ENCODE peak calls at places on chromosomes 12 and 14, in eight cellular contexts. W is thoracic aorta, P is suprapubic skin, V is left lung, N is cardiac fibroblast, T is fibroblast of lung, D is AG10803, M is GM12865. K is an unnamed sample.

GRCh38 chr12:55972045-55972843 is 1.6 kb upstream of the RAB5B start:
- DNase-seq in W (no peak), P (no peak), V (no peak), N (peak), T (peak), D (peak), M (no peak), K (no peak)

GRCh38 chr12:11747969-11748368 is 98.5 kb downstream of the ETV6 start:
- DNase-seq in W (no peak), P (no peak), V (no peak), N (no peak), T (no peak), D (no peak), M (no peak), K (no peak)

GRCh38 chr12:89353823-89354629 is 1.7 kb upstream of the DUSP6 start:
- DNase-seq in W (no peak), P (peak), V (peak), N (peak), T (peak), D (peak), M (peak), K (no peak)

GRCh38 chr12:88753074-88753473 is 172.8 kb upstream of the KITLG start:
- DNase-seq in W (no peak), P (no peak), V (no peak), N (peak), T (peak), D (peak), M (no peak), K (no peak)

GRCh38 chr14:99422220-99423010 is 58.2 kb downstream of the SETD3 start:
- DNase-seq in W (no peak), P (no peak), V (no peak), N (no peak), T (no peak), D (no peak), M (no peak), K (no peak)

GRCh38 chr12:112309797-112310196 is 72.4 kb downstream of the HECTD4 start:
- DNase-seq in W (no peak), P (no peak), V (no peak), N (peak), T (peak), D (no peak), M (peak), K (no peak)

GRCh38 chr12:59780605-59781135 is 184.8 kb downstream of the SLC16A7 start:
- DNase-seq in W (no peak), P (no peak), V (no peak), N (peak), T (peak), D (peak), M (peak), K (no peak)

GRCh38 chr14:56422703-56423213 is 156.8 kb upstream of the TMEM260 start:
- DNase-seq in W (peak), P (no peak), V (no peak), N (peak), T (peak), D (peak), M (peak), K (no peak)

GRCh38 chr12:11071414-11071813 is 9.3 kb upstream of the TAS2R46 start:
- DNase-seq in W (no peak), P (no peak), V (no peak), N (no peak), T (no peak), D (no peak), M (no peak), K (no peak)

GRCh38 chr14:56170877-56171422 is 52.7 kb downstream of the PELI2 start:
- DNase-seq in W (no peak), P (no peak), V (no peak), N (no peak), T (no peak), D (no peak), M (no peak), K (no peak)

GRCh38 chr14:91374897-91375747 is 42.5 kb downstream of the CCDC88C start:
- DNase-seq in W (no peak), P (no peak), V (no peak), N (no peak), T (no peak), D (no peak), M (no peak), K (no peak)

DNA sequence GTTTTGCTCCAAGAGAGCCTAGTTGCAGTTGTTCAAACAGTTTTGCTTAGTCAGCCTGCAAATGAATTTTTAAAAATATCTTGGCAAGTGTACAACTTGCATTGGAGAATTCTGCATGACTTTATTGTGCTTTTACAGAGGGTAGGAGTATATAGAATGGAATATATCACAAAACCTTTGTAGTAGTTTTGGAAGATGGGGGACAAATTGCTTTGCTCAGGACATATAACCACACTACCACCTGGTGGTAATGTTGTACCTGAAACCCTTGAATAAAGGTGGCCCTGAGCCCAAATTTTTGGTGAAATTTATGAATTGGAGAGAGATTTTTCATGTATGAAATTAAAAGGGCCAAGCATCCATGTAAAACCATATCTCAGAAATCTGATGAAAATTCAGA is 645.2 kb downstream of the MED13L start:
- DNase-seq in W (no peak), P (no peak), V (no peak), N (peak), T (no peak), D (peak), M (peak), K (no peak)
- TF ChIP-seq CTCF in W (no peak), P (no peak), V (no peak), N (peak), T (no peak), D (peak), M (no peak), K (peak)

DNA sequence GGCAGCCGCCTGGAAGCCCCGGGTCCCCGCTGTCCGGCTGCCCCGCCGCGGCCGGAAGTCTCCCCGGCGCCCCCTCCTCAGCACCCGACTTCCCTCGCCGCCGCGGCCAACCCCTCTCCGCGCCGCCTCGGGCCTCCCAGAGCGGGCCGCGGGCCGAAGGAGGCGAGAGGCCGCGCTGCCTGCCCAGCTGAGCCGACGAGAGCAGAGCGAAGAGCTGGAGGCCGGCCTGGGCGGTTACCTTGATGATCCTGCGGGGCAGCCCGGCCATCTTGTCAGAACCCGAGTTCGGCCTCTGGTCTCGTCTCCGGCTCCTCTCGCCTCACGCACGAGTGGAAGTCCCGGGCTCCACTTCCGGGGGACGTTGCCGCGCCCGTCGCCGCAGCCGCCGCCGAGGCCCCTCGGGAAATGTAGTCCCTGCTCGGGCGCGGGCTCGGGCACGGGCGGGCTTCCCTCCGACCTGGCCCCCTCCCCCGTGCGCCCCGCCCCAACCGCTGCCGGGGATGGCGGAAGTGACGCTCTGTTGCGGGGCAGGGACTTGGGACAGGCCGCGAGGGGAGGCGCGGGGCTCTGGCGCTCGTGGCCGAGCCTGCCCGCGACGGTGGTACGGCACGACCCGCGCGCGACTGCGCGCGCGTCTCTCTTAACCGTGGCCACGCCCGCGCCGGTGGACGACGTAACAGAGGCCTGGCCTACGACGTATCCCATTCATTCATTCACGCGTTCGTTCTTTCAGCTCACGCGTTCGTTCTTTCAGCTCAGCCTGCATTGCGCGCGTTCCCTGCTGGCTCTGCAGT is at the start of gene UBE2N:
- DNase-seq in W (peak), P (peak), V (peak), N (peak), T (peak), D (peak), M (peak), K (peak)
- TF ChIP-seq CTCF in W (no peak), P (no peak), V (no peak), N (no peak), T (no peak), D (no peak), M (no peak), K (no peak)

DNA sequence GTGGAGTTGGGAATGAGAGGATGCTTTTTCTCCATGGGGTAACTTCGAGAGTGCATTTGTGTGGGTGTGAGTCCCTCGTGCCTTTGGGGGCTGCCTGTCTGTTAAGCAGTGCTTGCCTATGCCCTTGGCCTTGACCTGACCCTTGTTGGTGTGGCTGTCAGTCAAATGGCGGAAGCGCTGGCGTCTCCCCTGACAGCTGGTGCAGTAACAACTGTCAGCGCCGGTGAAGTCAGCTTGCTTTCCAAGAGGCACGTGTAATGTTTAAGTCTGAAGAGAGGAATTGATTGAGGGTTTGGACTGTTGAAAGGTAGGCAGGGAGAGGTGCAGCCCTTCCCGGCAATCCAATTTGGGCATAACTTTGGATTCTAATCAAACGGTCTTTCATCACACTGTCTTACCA is 211.3 kb downstream of the AACS start:
- DNase-seq in W (no peak), P (no peak), V (no peak), N (no peak), T (no peak), D (no peak), M (no peak), K (no peak)
- TF ChIP-seq CTCF in W (no peak), P (no peak), V (no peak), N (no peak), T (no peak), D (no peak), M (no peak), K (no peak)

DNA sequence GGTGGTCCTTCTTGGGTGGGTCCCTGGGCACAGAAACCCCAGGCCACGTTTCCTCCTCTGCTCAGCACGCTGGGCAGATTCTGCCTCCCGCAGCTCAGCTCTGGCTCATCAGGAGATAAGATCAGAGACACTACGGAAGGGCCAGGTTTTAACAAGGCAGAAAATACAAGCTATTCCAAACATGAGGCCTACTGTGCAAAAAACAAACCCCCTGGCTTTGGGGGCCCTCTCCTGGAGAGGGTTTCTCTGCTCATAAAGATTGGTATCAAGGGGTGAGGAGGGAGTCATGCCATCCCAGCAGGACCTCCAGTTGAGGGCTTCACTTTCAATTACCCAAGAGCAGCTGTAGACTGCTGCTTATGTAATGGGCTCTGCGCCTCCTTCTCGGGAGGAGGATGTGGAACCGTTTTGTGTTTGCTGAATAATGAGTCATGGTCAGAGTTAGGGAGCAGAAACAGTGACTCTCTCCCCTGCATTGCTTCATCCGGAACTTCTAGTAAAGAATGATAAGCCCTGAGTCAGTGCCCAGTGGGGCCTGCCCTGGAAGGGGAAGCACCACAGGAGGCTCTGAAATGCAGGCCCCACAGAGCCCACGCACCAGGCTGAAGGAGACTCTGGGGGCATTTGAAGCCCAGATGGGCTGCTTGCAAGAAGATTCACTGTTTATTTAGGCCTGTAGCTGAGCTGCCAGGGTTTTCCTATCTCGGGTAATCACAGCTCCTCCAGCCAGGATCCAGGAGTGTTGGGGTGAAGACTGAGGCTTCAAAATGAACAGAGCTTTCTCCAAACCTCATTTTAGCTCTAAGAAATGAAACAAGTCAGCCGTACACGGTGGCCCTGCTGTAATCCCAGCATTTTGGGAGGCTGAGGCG is 79.3 kb downstream of the SSPN start:
- DNase-seq in W (peak), P (peak), V (peak), N (peak), T (peak), D (peak), M (peak), K (no peak)
- TF ChIP-seq CTCF in W (no peak), P (no peak), V (no peak), N (peak), T (no peak), D (peak), M (no peak), K (peak)

GRCh38 chr12:46402861-46403731 is 30.5 kb upstream of the SLC38A2 start:
- DNase-seq in W (no peak), P (no peak), V (no peak), N (no peak), T (peak), D (peak), M (no peak), K (no peak)

GRCh38 chr12:46400406-46400805 is 27.8 kb upstream of the SLC38A2 start:
- DNase-seq in W (no peak), P (no peak), V (no peak), N (peak), T (peak), D (peak), M (no peak), K (no peak)

GRCh38 chr12:46403732-46404097 is 31.1 kb upstream of the SLC38A2 start:
- DNase-seq in W (no peak), P (no peak), V (no peak), N (no peak), T (no peak), D (no peak), M (no peak), K (no peak)

GRCh38 chr12:46402451-46402850 is 29.9 kb upstream of the SLC38A2 start:
- DNase-seq in W (no peak), P (no peak), V (no peak), N (peak), T (peak), D (peak), M (no peak), K (no peak)

DNA sequence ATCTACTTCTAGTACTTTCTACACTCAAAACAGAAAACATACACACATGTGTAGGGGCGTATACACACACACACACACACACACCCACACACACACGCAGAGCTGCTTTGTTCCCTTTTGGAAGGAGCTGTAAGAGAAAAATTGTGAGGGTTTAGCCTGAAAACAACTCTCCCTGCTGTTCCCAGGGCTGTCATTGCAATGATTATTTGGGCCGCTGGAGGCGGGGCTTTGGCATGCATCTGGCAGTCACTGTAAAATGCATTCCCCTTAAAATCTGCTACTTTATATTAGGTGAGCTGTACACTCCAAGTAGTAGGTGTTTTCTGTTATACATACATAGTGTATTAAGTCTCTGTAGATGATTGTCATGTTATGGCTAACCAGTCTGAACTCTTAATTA is 29.1 kb upstream of the SLC38A2 start:
- DNase-seq in W (no peak), P (no peak), V (no peak), N (peak), T (peak), D (peak), M (no peak), K (no peak)
- TF ChIP-seq CTCF in W (peak), P (peak), V (no peak), N (peak), T (peak), D (peak), M (no peak), K (peak)

GRCh38 chr12:52232233-52232915 is 669 bp upstream of the KRT7 start:
- DNase-seq in W (no peak), P (peak), V (peak), N (no peak), T (no peak), D (peak), M (no peak), K (peak)

GRCh38 chr12:52231305-52232232 is 1.5 kb upstream of the KRT7 start:
- DNase-seq in W (no peak), P (peak), V (peak), N (no peak), T (no peak), D (no peak), M (no peak), K (peak)

GRCh38 chr12:52234226-52234810 is 1.3 kb downstream of the KRT7 start:
- DNase-seq in W (no peak), P (peak), V (no peak), N (no peak), T (no peak), D (no peak), M (no peak), K (peak)

GRCh38 chr12:52233462-52234141 is 559 bp downstream of the KRT7 start:
- DNase-seq in W (no peak), P (peak), V (no peak), N (no peak), T (no peak), D (no peak), M (no peak), K (peak)

DNA sequence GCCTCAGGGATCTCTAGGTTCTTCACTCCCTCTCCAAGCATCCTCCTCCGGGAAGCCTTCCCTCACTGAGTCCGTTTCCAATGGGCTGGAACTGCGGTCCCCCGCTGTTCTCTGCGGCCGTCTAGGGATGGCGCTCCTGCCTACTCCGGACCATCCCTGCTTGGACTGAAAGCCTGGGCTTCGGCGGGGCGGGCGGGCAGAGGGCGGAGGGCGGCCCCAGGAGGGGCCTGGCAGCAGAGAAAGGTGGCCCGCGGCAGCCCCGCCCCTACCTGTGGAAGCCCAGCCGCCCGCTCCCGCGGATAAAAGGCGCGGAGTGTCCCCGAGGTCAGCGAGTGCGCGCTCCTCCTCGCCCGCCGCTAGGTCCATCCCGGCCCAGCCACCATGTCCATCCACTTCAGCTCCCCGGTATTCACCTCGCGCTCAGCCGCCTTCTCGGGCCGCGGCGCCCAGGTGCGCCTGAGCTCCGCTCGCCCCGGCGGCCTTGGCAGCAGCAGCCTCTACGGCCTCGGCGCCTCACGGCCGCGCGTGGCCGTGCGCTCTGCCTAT is at the start of gene KRT7:
- DNase-seq in W (no peak), P (peak), V (peak), N (no peak), T (no peak), D (no peak), M (no peak), K (peak)
- TF ChIP-seq CTCF in W (no peak), P (no peak), V (no peak), N (no peak), T (no peak), D (peak), M (no peak), K (peak)

GRCh38 chr14:59018978-59019377 is 169.5 kb upstream of the DAAM1 start:
- DNase-seq in W (no peak), P (no peak), V (no peak), N (no peak), T (no peak), D (no peak), M (peak), K (no peak)
- TF ChIP-seq CTCF in W (no peak), P (no peak), V (no peak), N (peak), T (no peak), D (peak), M (peak), K (peak)

DNA sequence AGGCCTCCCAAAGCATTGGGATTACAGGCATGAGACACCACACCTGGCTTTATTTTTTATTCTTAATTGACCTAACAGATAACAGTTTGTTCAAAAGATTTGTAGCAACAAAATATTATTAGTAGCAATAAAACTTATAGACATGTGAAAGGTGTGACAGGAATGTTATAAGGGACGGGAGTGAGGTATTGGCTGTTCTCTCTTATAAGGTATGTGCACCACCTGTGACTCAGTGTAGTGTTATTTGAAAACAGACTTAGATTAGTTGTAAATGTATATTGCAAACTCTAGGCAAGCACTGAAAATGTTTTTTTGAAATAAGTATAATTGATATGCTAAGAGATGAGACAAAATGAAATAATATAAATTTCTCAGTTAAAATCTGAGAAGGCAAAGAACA is 57.8 kb downstream of the KLRG1 start:
- DNase-seq in W (no peak), P (no peak), V (no peak), N (no peak), T (no peak), D (no peak), M (no peak), K (no peak)
- TF ChIP-seq CTCF in W (no peak), P (no peak), V (no peak), N (no peak), T (no peak), D (no peak), M (no peak), K (no peak)

GRCh38 chr14:54782803-54783659 is 119.6 kb downstream of the GCH1 start:
- DNase-seq in W (no peak), P (no peak), V (no peak), N (no peak), T (no peak), D (no peak), M (peak), K (peak)
- TF ChIP-seq CTCF in W (no peak), P (no peak), V (no peak), N (peak), T (no peak), D (peak), M (peak), K (peak)

DNA sequence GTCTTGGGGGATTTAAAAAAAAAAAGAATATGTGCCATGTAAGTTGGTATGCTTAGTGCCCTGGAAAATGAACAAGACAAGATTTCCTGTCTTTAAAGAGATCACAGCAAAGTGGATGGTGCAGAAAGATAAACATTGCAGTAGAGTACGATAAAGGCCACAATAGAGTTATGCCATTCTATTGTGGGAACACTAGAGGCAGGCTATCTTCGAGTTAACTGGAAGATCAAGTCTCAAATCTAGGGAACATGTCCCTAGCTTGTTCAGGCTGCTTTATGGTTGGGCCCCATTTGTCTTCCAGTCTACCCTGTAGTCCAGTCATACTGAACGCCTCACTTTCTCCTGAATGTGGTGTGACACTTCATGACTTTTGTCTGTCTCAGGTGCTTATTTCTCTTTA is 18.7 kb upstream of the CCT2 start:
- DNase-seq in W (no peak), P (no peak), V (no peak), N (no peak), T (no peak), D (no peak), M (no peak), K (no peak)
- TF ChIP-seq CTCF in W (no peak), P (no peak), V (no peak), N (no peak), T (no peak), D (no peak), M (no peak), K (peak)

K was measured in chondrocyte.